ENCODE peak calls at places on chromosomes 5 and 9, in four cellular contexts. K, N, M and J are unnamed samples.

GRCh38 chr9:91395553-91396470 is 27.8 kb downstream of the NFIL3 start:
- DNase-seq in M (no peak), N (peak; percentile 85), K (no peak), J (no peak)

GRCh38 chr5:109882546-109882945 is 192.8 kb downstream of the MAN2A1 start:
- DNase-seq in M (no peak), N (no peak), K (no peak), J (no peak)

GRCh38 chr5:112921031-112921832 is 795 bp downstream of the REEP5 start:
- DNase-seq in K (peak; percentile 69), N (peak; percentile 77), M (peak; percentile 81), J (peak; percentile 42)

GRCh38 chr9:23741304-23741800 is 84.7 kb downstream of the ELAVL2 start:
- DNase-seq in N (no peak), M (no peak), K (no peak), J (no peak)

GRCh38 chr9:137435980-137436760 is 5.0 kb downstream of the ENTPD8 start:
- DNase-seq in N (peak; percentile 96), K (peak; percentile 77), M (peak; percentile 89), J (no peak)

GRCh38 chr5:32785639-32786216 is 74.6 kb downstream of the NPR3 start:
- DNase-seq in M (no peak), K (no peak), N (no peak), J (no peak)

GRCh38 chr5:1545126-1545797 is 21.5 kb upstream of the LPCAT1 start:
- DNase-seq in K (no peak), M (peak; percentile 28), N (no peak), J (no peak)

GRCh38 chr9:17003576-17004240 is 131.1 kb upstream of the CNTLN start:
- DNase-seq in N (no peak), K (no peak), M (no peak), J (no peak)

GRCh38 chr5:32443145-32443540 is 1.4 kb downstream of the ZFR start:
- DNase-seq in K (no peak), M (no peak), N (peak; percentile 30), J (no peak)

GRCh38 chr9:27505744-27506161 is 18.3 kb upstream of the IFNK start:
- DNase-seq in M (no peak), K (no peak), N (peak; percentile 41), J (no peak)

GRCh38 chr9:135789838-135790291 is 87.9 kb downstream of the KCNT1 start:
- DNase-seq in M (no peak), K (no peak), N (no peak), J (no peak)

GRCh38 chr9:108273988-108274387 is 581.8 kb downstream of the ACTL7B start:
- DNase-seq in M (no peak), K (no peak), N (no peak), J (no peak)

GRCh38 chr5:52838306-52839015 is 50.7 kb downstream of the ITGA1 start:
- DNase-seq in M (no peak), K (no peak), N (no peak), J (no peak)

GRCh38 chr9:135228345-135228982 is 141.0 kb downstream of the OLFM1 start:
- DNase-seq in K (no peak), M (no peak), N (no peak), J (no peak)

GRCh38 chr5:168611163-168611562 is 32.0 kb upstream of the PANK3 start:
- DNase-seq in N (no peak), K (no peak), M (no peak), J (no peak)

GRCh38 chr5:158051036-158051435 is 192.1 kb upstream of the CLINT1 start:
- DNase-seq in K (no peak), N (peak; percentile 58), M (no peak), J (no peak)

GRCh38 chr5:141845371-141845821 is 32.8 kb downstream of the PCDH1 start:
- DNase-seq in N (peak; percentile 44), K (no peak), M (no peak), J (no peak)

GRCh38 chr5:150605546-150605945 is 34.9 kb upstream of the SYNPO start:
- DNase-seq in M (no peak), N (no peak), K (peak; percentile 19), J (no peak)

GRCh38 chr9:105662184-105663104 is at the start of gene TAL2:
- DNase-seq in K (no peak), N (no peak), M (no peak), J (no peak)

GRCh38 chr9:110025551-110026170 is 182.3 kb downstream of the C9orf152 start:
- DNase-seq in K (no peak), M (no peak), N (no peak), J (no peak)

GRCh38 chr9:91929331-91929730 is 20.7 kb downstream of the ROR2 start:
- DNase-seq in K (no peak), N (no peak), M (no peak), J (no peak)

GRCh38 chr9:88746744-88747398 is 211.9 kb downstream of the NXNL2 start:
- DNase-seq in N (no peak), K (no peak), M (no peak), J (no peak)

GRCh38 chr9:36928210-36928609 is 105.9 kb downstream of the PAX5 start:
- DNase-seq in K (no peak), M (no peak), N (no peak), J (no peak)

GRCh38 chr5:137453476-137454080 is 45.5 kb downstream of the SPOCK1 start:
- DNase-seq in N (peak; percentile 45), M (no peak), K (peak; percentile 43), J (no peak)

GRCh38 chr9:71820516-71820915 is 52.2 kb upstream of the CEMIP2 start:
- DNase-seq in M (no peak), K (no peak), N (no peak), J (no peak)

GRCh38 chr9:130660326-130660682 is 4.1 kb upstream of the PRDM12 start:
- DNase-seq in N (no peak), K (no peak), M (no peak), J (no peak)

GRCh38 chr5:72380491-72381274 is 60.5 kb downstream of the PTCD2 start:
- DNase-seq in N (no peak), K (no peak), M (no peak), J (no peak)

GRCh38 chr5:57207681-57208080 is 33.8 kb downstream of the GPBP1 start:
- DNase-seq in N (no peak), K (no peak), M (no peak), J (no peak)

GRCh38 chr9:130675396-130675795 is 11.0 kb downstream of the PRDM12 start:
- DNase-seq in K (no peak), M (no peak), N (no peak), J (no peak)

GRCh38 chr9:91211414-91211813 is 150.3 kb downstream of the AUH start:
- DNase-seq in M (peak; percentile 77), N (no peak), K (no peak), J (no peak)

GRCh38 chr9:35760651-35761050 is 6.6 kb upstream of the MSMP start:
- DNase-seq in K (peak; percentile 32), N (no peak), M (no peak), J (no peak)

GRCh38 chr9:98097836-98098235 is 21.2 kb downstream of the TRIM14 start:
- DNase-seq in N (no peak), M (peak; percentile 51), K (no peak), J (no peak)

GRCh38 chr5:134113908-134114875 is at the start of gene TCF7:
- DNase-seq in N (peak; percentile 98), K (peak; percentile 76), M (peak; percentile 90), J (peak; percentile 74)

GRCh38 chr5:140342287-140342686 is 4.1 kb downstream of the HBEGF start:
- DNase-seq in M (no peak), N (no peak), K (no peak), J (no peak)

GRCh38 chr5:78429332-78429849 is 69.0 kb downstream of the SCAMP1 start:
- DNase-seq in K (no peak), N (no peak), M (no peak), J (no peak)

DNA sequence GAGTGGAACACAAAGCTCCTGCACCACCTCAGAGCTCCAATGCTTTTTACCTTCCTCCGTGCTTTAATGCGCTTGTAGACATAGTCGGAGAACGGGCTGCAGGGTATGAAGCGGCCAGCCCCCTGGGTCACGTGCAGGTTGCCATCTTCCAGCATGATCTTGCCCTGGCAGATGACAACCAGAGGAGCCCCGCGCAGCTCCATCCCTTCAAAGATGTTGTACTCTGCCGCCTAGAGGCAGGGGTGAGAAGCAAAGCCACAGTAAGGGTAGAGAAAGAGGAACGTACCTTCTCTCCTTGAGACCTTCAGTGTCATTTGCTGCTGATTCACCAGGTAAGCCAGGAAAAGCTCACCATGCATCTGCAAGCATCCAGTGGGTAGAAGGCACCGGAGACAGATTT is 112.3 kb downstream of the DPYSL3 start:
- DNase-seq in K (peak; percentile 23), N (no peak), M (no peak), J (no peak)
- TF ChIP-seq CTCF in K (no peak), N (no peak), M (no peak), J (no peak)

GRCh38 chr5:91212336-91213092 is 170.6 kb downstream of the ARRDC3 start:
- DNase-seq in M (peak; percentile 54), N (peak; percentile 30), K (peak; percentile 29), J (no peak)

GRCh38 chr5:91206103-91206502 is 177.0 kb downstream of the ARRDC3 start:
- DNase-seq in N (no peak), M (no peak), K (no peak), J (no peak)

GRCh38 chr5:91206734-91207133 is 176.4 kb downstream of the ARRDC3 start:
- DNase-seq in K (no peak), M (no peak), N (no peak), J (no peak)

GRCh38 chr5:91207248-91207647 is 175.9 kb downstream of the ARRDC3 start:
- DNase-seq in N (no peak), K (no peak), M (no peak), J (no peak)
- H3K27ac ChIP-seq in N (no peak overlapping the region), K (no peak overlapping the region), M (no peak overlapping the region), J (no peak overlapping the region)

GRCh38 chr5:35938518-35939227 is at the start of gene CAPSL:
- DNase-seq in N (peak; percentile 84), M (no peak), K (peak; percentile 42), J (no peak)

DNA sequence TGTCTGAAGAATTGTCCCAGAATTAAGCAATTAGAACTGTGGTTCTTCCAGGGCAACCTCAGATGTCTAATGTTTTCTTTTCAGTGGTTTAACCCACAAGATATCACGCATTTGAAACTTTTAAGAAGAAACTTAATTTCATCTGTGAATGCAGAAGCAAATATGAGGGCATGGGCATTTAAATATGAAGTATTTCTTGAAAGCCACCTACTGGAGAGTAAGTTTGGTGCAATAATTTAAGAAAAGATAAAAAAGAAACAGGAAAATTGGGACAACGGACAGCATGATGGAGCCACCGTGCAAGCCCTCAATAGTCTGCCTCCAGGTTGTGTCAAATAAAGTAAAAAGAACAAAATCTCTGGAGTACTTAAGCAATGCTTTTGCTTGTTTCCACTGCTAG is 1.2 kb upstream of the CAPSL start:
- DNase-seq in N (no peak), M (no peak), K (no peak), J (no peak)
- TF ChIP-seq CTCF in N (no peak), M (no peak), K (no peak), J (no peak)

GRCh38 chr5:172610643-172611042 is 30.4 kb upstream of the NEURL1B start:
- DNase-seq in N (no peak), K (no peak), M (peak; percentile 23), J (no peak)

GRCh38 chr5:172606156-172606785 is 34.8 kb upstream of the NEURL1B start:
- DNase-seq in M (peak; percentile 19), K (no peak), N (no peak), J (no peak)

GRCh38 chr5:172608773-172609172 is 32.3 kb upstream of the NEURL1B start:
- DNase-seq in N (no peak), M (peak; percentile 13), K (no peak), J (no peak)

GRCh38 chr5:172605466-172605865 is 35.6 kb upstream of the NEURL1B start:
- DNase-seq in M (no peak), N (peak; percentile 30), K (no peak), J (no peak)

GRCh38 chr5:172607213-172607793 is 33.8 kb upstream of the NEURL1B start:
- DNase-seq in K (no peak), M (peak; percentile 40), N (no peak), J (no peak)
- H3K27ac ChIP-seq in K (no peak overlapping the region), M (no peak overlapping the region), N (no peak overlapping the region), J (no peak overlapping the region)

GRCh38 chr5:92644271-92644886 is 936.6 kb downstream of the NR2F1-AS1 start:
- DNase-seq in M (no peak), N (no peak), K (peak; percentile 4), J (no peak)
- TF ChIP-seq CTCF in M (no peak), N (no peak), K (no peak), J (no peak)